ENCODE peak calls at places on chromosome 2, in five cellular contexts. R is astrocyte of the spinal cord, H is mesothelial cell of epicardium, S is globus pallidus, B is fibroblast of lung. U is an unnamed sample.

GRCh38 chr2:134410006-134410405 is 156.1 kb downstream of the MGAT5 start:
- DNase-seq in R (no peak), H (no peak), S (no peak), B (no peak), U (no peak)

GRCh38 chr2:133266075-133266925 is 302.0 kb downstream of the NCKAP5 start:
- DNase-seq in R (peak; percentile 19), H (no peak), S (no peak), B (peak; percentile 49), U (no peak)

GRCh38 chr2:120244656-120245519 is 7.8 kb upstream of the RALB start:
- DNase-seq in R (no peak), H (no peak), S (no peak), B (no peak), U (no peak)

GRCh38 chr2:99635710-99636431 is 146.1 kb upstream of the REV1 start:
- DNase-seq in R (peak; percentile 65), H (no peak), S (no peak), B (peak; percentile 64), U (no peak)

GRCh38 chr2:67867735-67868134 is 195.1 kb downstream of the C1D start:
- DNase-seq in R (peak; percentile 53), H (no peak), S (no peak), B (peak; percentile 86), U (no peak)

GRCh38 chr2:65688166-65688886 is 255.9 kb upstream of the SPRED2 start:
- DNase-seq in R (no peak), H (no peak), S (no peak), B (no peak), U (no peak)

GRCh38 chr2:223100061-223100511 is 48.1 kb downstream of the KCNE4 start:
- DNase-seq in R (peak; percentile 78), H (peak; percentile 33), S (no peak), B (peak; percentile 77), U (no peak)

GRCh38 chr2:151575338-151575737 is 158.9 kb downstream of the NEB start:
- DNase-seq in R (peak; percentile 23), H (no peak), S (no peak), B (peak; percentile 68), U (no peak)

GRCh38 chr2:221422516-221423211 is 149.4 kb downstream of the EPHA4 start:
- DNase-seq in R (peak; percentile 32), H (no peak), S (no peak), B (peak; percentile 75), U (no peak)

GRCh38 chr2:70433315-70433714 is 120.3 kb downstream of the TGFA start:
- DNase-seq in R (no peak), H (no peak), S (no peak), B (no peak), U (no peak)

GRCh38 chr2:135490381-135490780 is 40.6 kb downstream of the ZRANB3 start:
- DNase-seq in R (peak; percentile 21), H (no peak), S (no peak), B (peak; percentile 67), U (no peak)

GRCh38 chr2:68255736-68256450 is 3.6 kb upstream of the PPP3R1 start:
- DNase-seq in R (peak; percentile 70), H (no peak), S (no peak), B (peak; percentile 83), U (no peak)

GRCh38 chr2:146295080-146295670 is 1549.7 kb upstream of the ACVR2A start:
- DNase-seq in R (peak; percentile 38), H (no peak), S (no peak), B (no peak), U (no peak)

GRCh38 chr2:120541553-120541932 is 194.1 kb upstream of the GLI2 start:
- DNase-seq in R (no peak), H (no peak), S (no peak), B (peak; percentile 45), U (no peak)

GRCh38 chr2:37589298-37589697 is 82.1 kb downstream of the CDC42EP3 start:
- DNase-seq in R (peak; percentile 50), H (no peak), S (no peak), B (peak; percentile 60), U (no peak)

GRCh38 chr2:160695402-160696060 is 201.9 kb upstream of the RBMS1 start:
- DNase-seq in R (peak; percentile 30), H (no peak), S (no peak), B (peak; percentile 53), U (no peak)

GRCh38 chr2:225076125-225076524 is 33.9 kb upstream of the DOCK10 start:
- DNase-seq in R (no peak), H (no peak), S (no peak), B (peak; percentile 26), U (no peak)

GRCh38 chr2:138722316-138722715 is 57.9 kb downstream of the NXPH2 start:
- DNase-seq in R (no peak), H (no peak), S (peak; percentile 11), B (peak; percentile 23), U (no peak)

GRCh38 chr2:207775471-207775870 is 5.8 kb upstream of the FZD5 start:
- DNase-seq in R (no peak), H (no peak), S (no peak), B (no peak), U (no peak)